ENCODE peak calls at places on chromosomes 11 and 22, in ten cellular contexts. One of them, this sample, is unnamed.

GRCh38 chr11:36574486-36574885 is 6.7 kb downstream of the RAG1 start:
- DNase-seq in AG09319: no peak
- DNase-seq in CD4-positive, alpha-beta T cell: no peak
- DNase-seq in gastrocnemius medialis: no peak
- DNase-seq in stimulated activated CD4-positive, alpha-beta T cell treated with anti-CD3 and anti-CD28 coated beads, Interleukin-1b, Interleukin-23, amount 100 ng/mL, for 24 hours: no peak
- DNase-seq in NCI-H1930: no peak
- DNase-seq in stomach: no peak
- DNase-seq in Ammon's horn: no peak
- DNase-seq in HEK293T: no peak
- DNase-seq in Right ventricle myocardium superior: no peak
- DNase-seq in this sample: no peak

GRCh38 chr22:41487037-41487963 is 18.4 kb downstream of the ACO2 start:
- DNase-seq in stomach: no peak
- DNase-seq in HEK293T: no peak
- DNase-seq in NCI-H1930: no peak
- DNase-seq in gastrocnemius medialis: peak; percentile 42
- DNase-seq in Right ventricle myocardium superior: no peak
- DNase-seq in Ammon's horn: no peak
- DNase-seq in stimulated activated CD4-positive, alpha-beta T cell treated with anti-CD3 and anti-CD28 coated beads, Interleukin-1b, Interleukin-23, amount 100 ng/mL, for 24 hours: no peak
- DNase-seq in AG09319: no peak
- DNase-seq in CD4-positive, alpha-beta T cell: no peak
- DNase-seq in this sample: no peak

GRCh38 chr11:77039491-77040400 is 5.5 kb downstream of the B3GNT6 start:
- DNase-seq in Ammon's horn: no peak
- DNase-seq in HEK293T: no peak
- DNase-seq in stomach: no peak
- DNase-seq in CD4-positive, alpha-beta T cell: no peak
- DNase-seq in Right ventricle myocardium superior: peak; percentile 53
- DNase-seq in NCI-H1930: no peak
- DNase-seq in AG09319: no peak
- DNase-seq in gastrocnemius medialis: no peak
- DNase-seq in stimulated activated CD4-positive, alpha-beta T cell treated with anti-CD3 and anti-CD28 coated beads, Interleukin-1b, Interleukin-23, amount 100 ng/mL, for 24 hours: no peak
- DNase-seq in this sample: no peak

GRCh38 chr11:121418625-121419114 is 33.4 kb upstream of the SORL1 start:
- DNase-seq in CD4-positive, alpha-beta T cell: peak; percentile 33
- DNase-seq in Right ventricle myocardium superior: peak; percentile 60
- DNase-seq in stimulated activated CD4-positive, alpha-beta T cell treated with anti-CD3 and anti-CD28 coated beads, Interleukin-1b, Interleukin-23, amount 100 ng/mL, for 24 hours: no peak
- DNase-seq in Ammon's horn: peak; percentile 27
- DNase-seq in AG09319: no peak
- DNase-seq in HEK293T: no peak
- DNase-seq in gastrocnemius medialis: no peak
- DNase-seq in NCI-H1930: no peak
- DNase-seq in stomach: no peak
- DNase-seq in this sample: no peak

GRCh38 chr11:124942446-124943202 is 6.8 kb upstream of the HEPACAM start:
- DNase-seq in Ammon's horn: peak; percentile 95
- DNase-seq in CD4-positive, alpha-beta T cell: no peak
- DNase-seq in gastrocnemius medialis: no peak
- DNase-seq in stomach: no peak
- DNase-seq in Right ventricle myocardium superior: no peak
- DNase-seq in AG09319: no peak
- DNase-seq in stimulated activated CD4-positive, alpha-beta T cell treated with anti-CD3 and anti-CD28 coated beads, Interleukin-1b, Interleukin-23, amount 100 ng/mL, for 24 hours: no peak
- DNase-seq in HEK293T: no peak
- DNase-seq in NCI-H1930: no peak
- DNase-seq in this sample: no peak

GRCh38 chr11:114319716-114320328 is 23.6 kb downstream of the NNMT start:
- DNase-seq in Ammon's horn: no peak
- DNase-seq in CD4-positive, alpha-beta T cell: no peak
- DNase-seq in gastrocnemius medialis: no peak
- DNase-seq in NCI-H1930: no peak
- DNase-seq in stomach: no peak
- DNase-seq in Right ventricle myocardium superior: no peak
- DNase-seq in AG09319: no peak
- DNase-seq in HEK293T: no peak
- DNase-seq in stimulated activated CD4-positive, alpha-beta T cell treated with anti-CD3 and anti-CD28 coated beads, Interleukin-1b, Interleukin-23, amount 100 ng/mL, for 24 hours: no peak
- DNase-seq in this sample: no peak

GRCh38 chr22:46731246-46732040 is 6.6 kb downstream of the CERK start:
- DNase-seq in gastrocnemius medialis: peak; percentile 48
- DNase-seq in HEK293T: no peak
- DNase-seq in stimulated activated CD4-positive, alpha-beta T cell treated with anti-CD3 and anti-CD28 coated beads, Interleukin-1b, Interleukin-23, amount 100 ng/mL, for 24 hours: no peak
- DNase-seq in stomach: peak; percentile 88
- DNase-seq in NCI-H1930: no peak
- DNase-seq in AG09319: no peak
- DNase-seq in Ammon's horn: no peak
- DNase-seq in Right ventricle myocardium superior: peak; percentile 79
- DNase-seq in CD4-positive, alpha-beta T cell: no peak
- DNase-seq in this sample: no peak

GRCh38 chr11:9760180-9760550 is 96.3 kb downstream of the SWAP70 start:
- DNase-seq in NCI-H1930: no peak
- DNase-seq in stomach: peak; percentile 64
- DNase-seq in Right ventricle myocardium superior: peak; percentile 96
- DNase-seq in Ammon's horn: peak; percentile 65
- DNase-seq in AG09319: peak; percentile 92
- DNase-seq in HEK293T: no peak
- DNase-seq in CD4-positive, alpha-beta T cell: no peak
- DNase-seq in gastrocnemius medialis: peak; percentile 72
- DNase-seq in stimulated activated CD4-positive, alpha-beta T cell treated with anti-CD3 and anti-CD28 coated beads, Interleukin-1b, Interleukin-23, amount 100 ng/mL, for 24 hours: no peak
- DNase-seq in this sample: no peak

GRCh38 chr22:33529424-33530113 is 390.7 kb downstream of the LARGE1 start:
- DNase-seq in CD4-positive, alpha-beta T cell: no peak
- DNase-seq in stomach: no peak
- DNase-seq in HEK293T: no peak
- DNase-seq in Ammon's horn: no peak
- DNase-seq in Right ventricle myocardium superior: no peak
- DNase-seq in AG09319: no peak
- DNase-seq in gastrocnemius medialis: no peak
- DNase-seq in NCI-H1930: no peak
- DNase-seq in stimulated activated CD4-positive, alpha-beta T cell treated with anti-CD3 and anti-CD28 coated beads, Interleukin-1b, Interleukin-23, amount 100 ng/mL, for 24 hours: no peak
- DNase-seq in this sample: no peak

GRCh38 chr11:19577849-19578619 is 134.6 kb upstream of the NAV2 start:
- DNase-seq in AG09319: no peak
- DNase-seq in stimulated activated CD4-positive, alpha-beta T cell treated with anti-CD3 and anti-CD28 coated beads, Interleukin-1b, Interleukin-23, amount 100 ng/mL, for 24 hours: no peak
- DNase-seq in gastrocnemius medialis: no peak
- DNase-seq in Right ventricle myocardium superior: peak; percentile 66
- DNase-seq in HEK293T: no peak
- DNase-seq in Ammon's horn: peak; percentile 77
- DNase-seq in stomach: no peak
- DNase-seq in NCI-H1930: no peak
- DNase-seq in CD4-positive, alpha-beta T cell: no peak
- DNase-seq in this sample: no peak

GRCh38 chr11:87137711-87138110 is 100.0 kb downstream of the TMEM135 start:
- DNase-seq in gastrocnemius medialis: no peak
- DNase-seq in stimulated activated CD4-positive, alpha-beta T cell treated with anti-CD3 and anti-CD28 coated beads, Interleukin-1b, Interleukin-23, amount 100 ng/mL, for 24 hours: no peak
- DNase-seq in AG09319: peak; percentile 37
- DNase-seq in CD4-positive, alpha-beta T cell: no peak
- DNase-seq in Right ventricle myocardium superior: no peak
- DNase-seq in HEK293T: no peak
- DNase-seq in stomach: no peak
- DNase-seq in NCI-H1930: no peak
- DNase-seq in Ammon's horn: no peak
- DNase-seq in this sample: no peak

GRCh38 chr11:13680501-13681264 is 12.2 kb downstream of the FAR1 start:
- DNase-seq in gastrocnemius medialis: no peak
- DNase-seq in HEK293T: no peak
- DNase-seq in stimulated activated CD4-positive, alpha-beta T cell treated with anti-CD3 and anti-CD28 coated beads, Interleukin-1b, Interleukin-23, amount 100 ng/mL, for 24 hours: no peak
- DNase-seq in AG09319: no peak
- DNase-seq in Ammon's horn: peak; percentile 30
- DNase-seq in Right ventricle myocardium superior: no peak
- DNase-seq in NCI-H1930: no peak
- DNase-seq in stomach: no peak
- DNase-seq in CD4-positive, alpha-beta T cell: no peak
- DNase-seq in this sample: no peak

GRCh38 chr22:46593211-46593676 is 26.9 kb upstream of the GRAMD4 start:
- DNase-seq in AG09319: no peak
- DNase-seq in Ammon's horn: peak; percentile 52
- DNase-seq in Right ventricle myocardium superior: no peak
- DNase-seq in HEK293T: no peak
- DNase-seq in gastrocnemius medialis: no peak
- DNase-seq in CD4-positive, alpha-beta T cell: no peak
- DNase-seq in stomach: no peak
- DNase-seq in stimulated activated CD4-positive, alpha-beta T cell treated with anti-CD3 and anti-CD28 coated beads, Interleukin-1b, Interleukin-23, amount 100 ng/mL, for 24 hours: no peak
- DNase-seq in NCI-H1930: no peak
- DNase-seq in this sample: no peak

GRCh38 chr11:122020902-122021301 is 95.1 kb downstream of the BLID start:
- DNase-seq in HEK293T: no peak
- DNase-seq in gastrocnemius medialis: no peak
- DNase-seq in AG09319: no peak
- DNase-seq in Right ventricle myocardium superior: no peak
- DNase-seq in stomach: no peak
- DNase-seq in Ammon's horn: no peak
- DNase-seq in NCI-H1930: no peak
- DNase-seq in stimulated activated CD4-positive, alpha-beta T cell treated with anti-CD3 and anti-CD28 coated beads, Interleukin-1b, Interleukin-23, amount 100 ng/mL, for 24 hours: no peak
- DNase-seq in CD4-positive, alpha-beta T cell: no peak
- DNase-seq in this sample: no peak

GRCh38 chr11:47533690-47534135 is 19.2 kb downstream of the CELF1 start:
- DNase-seq in gastrocnemius medialis: no peak
- DNase-seq in NCI-H1930: no peak
- DNase-seq in Right ventricle myocardium superior: no peak
- DNase-seq in stimulated activated CD4-positive, alpha-beta T cell treated with anti-CD3 and anti-CD28 coated beads, Interleukin-1b, Interleukin-23, amount 100 ng/mL, for 24 hours: no peak
- DNase-seq in CD4-positive, alpha-beta T cell: no peak
- DNase-seq in Ammon's horn: no peak
- DNase-seq in AG09319: no peak
- DNase-seq in stomach: no peak
- DNase-seq in HEK293T: no peak
- DNase-seq in this sample: no peak

GRCh38 chr22:46574993-46575914 is 37.8 kb upstream of the CELSR1 start:
- DNase-seq in stomach: peak; percentile 74
- DNase-seq in NCI-H1930: no peak
- DNase-seq in HEK293T: no peak
- DNase-seq in gastrocnemius medialis: no peak
- DNase-seq in Right ventricle myocardium superior: peak; percentile 65
- DNase-seq in Ammon's horn: no peak
- DNase-seq in stimulated activated CD4-positive, alpha-beta T cell treated with anti-CD3 and anti-CD28 coated beads, Interleukin-1b, Interleukin-23, amount 100 ng/mL, for 24 hours: no peak
- DNase-seq in CD4-positive, alpha-beta T cell: no peak
- DNase-seq in AG09319: no peak
- DNase-seq in this sample: no peak

GRCh38 chr11:64859542-64860414 is 15.3 kb upstream of the CDC42BPG start:
- DNase-seq in Ammon's horn: no peak
- DNase-seq in stimulated activated CD4-positive, alpha-beta T cell treated with anti-CD3 and anti-CD28 coated beads, Interleukin-1b, Interleukin-23, amount 100 ng/mL, for 24 hours: no peak
- DNase-seq in HEK293T: no peak
- DNase-seq in CD4-positive, alpha-beta T cell: no peak
- DNase-seq in gastrocnemius medialis: no peak
- DNase-seq in NCI-H1930: no peak
- DNase-seq in AG09319: no peak
- DNase-seq in stomach: no peak
- DNase-seq in Right ventricle myocardium superior: no peak
- DNase-seq in this sample: no peak

GRCh38 chr22:33326540-33327295 is 268.5 kb upstream of the SYN3 start:
- DNase-seq in Ammon's horn: no peak
- DNase-seq in NCI-H1930: no peak
- DNase-seq in CD4-positive, alpha-beta T cell: no peak
- DNase-seq in AG09319: no peak
- DNase-seq in Right ventricle myocardium superior: no peak
- DNase-seq in stomach: no peak
- DNase-seq in gastrocnemius medialis: no peak
- DNase-seq in stimulated activated CD4-positive, alpha-beta T cell treated with anti-CD3 and anti-CD28 coated beads, Interleukin-1b, Interleukin-23, amount 100 ng/mL, for 24 hours: no peak
- DNase-seq in HEK293T: no peak
- DNase-seq in this sample: no peak

GRCh38 chr11:27290261-27290660 is 72.8 kb downstream of the CCDC34 start:
- DNase-seq in gastrocnemius medialis: no peak
- DNase-seq in Ammon's horn: no peak
- DNase-seq in stimulated activated CD4-positive, alpha-beta T cell treated with anti-CD3 and anti-CD28 coated beads, Interleukin-1b, Interleukin-23, amount 100 ng/mL, for 24 hours: no peak
- DNase-seq in HEK293T: no peak
- DNase-seq in AG09319: no peak
- DNase-seq in Right ventricle myocardium superior: no peak
- DNase-seq in stomach: no peak
- DNase-seq in CD4-positive, alpha-beta T cell: no peak
- DNase-seq in NCI-H1930: no peak
- DNase-seq in this sample: no peak

GRCh38 chr11:130636672-130637463 is 188.4 kb downstream of the ADAMTS15 start:
- DNase-seq in stomach: no peak
- DNase-seq in Right ventricle myocardium superior: no peak
- DNase-seq in gastrocnemius medialis: no peak
- DNase-seq in NCI-H1930: no peak
- DNase-seq in Ammon's horn: peak; percentile 36
- DNase-seq in stimulated activated CD4-positive, alpha-beta T cell treated with anti-CD3 and anti-CD28 coated beads, Interleukin-1b, Interleukin-23, amount 100 ng/mL, for 24 hours: no peak
- DNase-seq in HEK293T: no peak
- DNase-seq in CD4-positive, alpha-beta T cell: no peak
- DNase-seq in AG09319: no peak
- DNase-seq in this sample: no peak

This sample was measured in NCI-H1436.